ENCODE peak calls at places on chromosomes 12 and 14, in five cellular contexts. X is progenitor cell of endocrine pancreas; R is CD8-positive, alpha-beta T cell; D is astrocyte; A is body of pancreas. L is an unnamed sample.

GRCh38 chr14:106564058-106564643 is 1037.8 kb downstream of the TMEM121 start:
- DNase-seq in X (no peak), R (peak), D (no peak), A (peak), L (no peak)

GRCh38 chr12:118193958-118194357 is 58.0 kb downstream of the PEBP1 start:
- DNase-seq in X (no peak), R (no peak), D (no peak), A (no peak), L (no peak)

GRCh38 chr12:106254724-106255123 is 6.9 kb upstream of the CKAP4 start:
- DNase-seq in X (no peak), R (no peak), D (no peak), A (no peak), L (no peak)

GRCh38 chr12:84056-84455 is 17.5 kb downstream of the IQSEC3 start:
- DNase-seq in X (no peak), R (no peak), D (no peak), A (no peak), L (no peak)

GRCh38 chr12:104671407-104672095 is 214.8 kb downstream of the CHST11 start:
- DNase-seq in X (no peak), R (peak), D (peak), A (peak), L (peak)

GRCh38 chr14:23930742-23931141 is 22.8 kb upstream of the DHRS4 start:
- DNase-seq in X (no peak), R (no peak), D (peak), A (peak), L (no peak)

GRCh38 chr12:108360057-108360456 is 20.9 kb upstream of the CMKLR1 start:
- DNase-seq in X (no peak), R (no peak), D (no peak), A (no peak), L (no peak)

GRCh38 chr14:101733211-101733610 is 28.3 kb upstream of the PPP2R5C start:
- DNase-seq in X (no peak), R (no peak), D (peak), A (no peak), L (no peak)

GRCh38 chr14:102524451-102525212 is 15.1 kb upstream of the ANKRD9 start:
- DNase-seq in X (peak), R (peak), D (peak), A (peak), L (peak)

GRCh38 chr12:1591029-1591428 is 3.4 kb downstream of the FBXL14 start:
- DNase-seq in X (no peak), R (no peak), D (no peak), A (no peak), L (no peak)

GRCh38 chr14:100687386-100687785 is 39.3 kb upstream of the DLK1 start:
- DNase-seq in X (no peak), R (no peak), D (no peak), A (no peak), L (no peak)

GRCh38 chr14:34098045-34098984 is 147.4 kb upstream of the EGLN3 start:
- DNase-seq in X (no peak), R (no peak), D (peak), A (peak), L (no peak)

GRCh38 chr12:3328081-3328480 is 162.9 kb upstream of the PRMT8 start:
- DNase-seq in X (no peak), R (no peak), D (no peak), A (no peak), L (no peak)

GRCh38 chr14:62532186-62532585 is 513.1 kb downstream of the KCNH5 start:
- DNase-seq in X (no peak), R (no peak), D (peak), A (no peak), L (no peak)

DNA sequence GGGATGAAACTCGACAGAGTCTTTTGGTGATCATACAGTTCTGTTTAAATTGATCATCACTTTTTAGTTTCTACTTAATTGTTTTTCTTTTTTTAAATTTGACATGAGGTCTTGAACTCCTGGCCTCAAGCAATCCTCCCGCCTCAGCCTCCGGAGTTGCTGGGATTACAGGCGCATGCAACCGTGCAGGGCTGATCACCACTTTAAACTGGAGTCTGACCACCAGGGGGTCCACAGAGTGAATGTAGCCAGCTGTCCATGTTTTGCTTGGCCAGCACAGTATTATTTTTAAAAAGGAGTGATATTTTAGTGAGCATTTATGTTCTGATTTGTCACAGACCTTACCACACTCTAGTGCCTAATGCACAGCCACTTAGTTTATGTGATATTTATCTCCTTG is 10.7 kb downstream of the DAAM1 start:
- DNase-seq in X (no peak), R (no peak), D (no peak), A (no peak), L (no peak)
- TF ChIP-seq CTCF in X (peak), R (no peak), D (peak), A (no peak), L (no peak)

DNA sequence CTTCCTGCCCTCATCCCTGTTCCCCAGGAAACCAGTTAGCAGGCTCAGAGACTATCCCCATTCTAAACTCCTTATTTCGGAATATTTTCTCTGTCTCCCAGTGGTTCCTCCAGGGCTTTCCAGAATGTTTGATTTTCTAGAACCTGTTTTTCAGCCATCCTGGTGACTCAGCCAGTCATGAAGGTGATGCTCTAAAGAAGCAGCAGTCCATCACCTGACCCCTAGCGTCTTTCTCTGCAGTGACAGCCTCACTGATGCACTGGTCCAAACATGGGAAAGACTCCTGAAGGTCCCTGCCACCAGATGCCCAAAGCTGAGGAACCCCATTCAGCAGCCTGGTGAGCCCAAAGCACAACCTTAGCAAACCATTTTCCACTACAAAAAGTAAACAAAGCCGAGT is 212.6 kb downstream of the PHETA1 start:
- DNase-seq in X (no peak), R (no peak), D (no peak), A (no peak), L (no peak)
- TF ChIP-seq CTCF in X (no peak), R (no peak), D (no peak), A (no peak), L (no peak)

DNA sequence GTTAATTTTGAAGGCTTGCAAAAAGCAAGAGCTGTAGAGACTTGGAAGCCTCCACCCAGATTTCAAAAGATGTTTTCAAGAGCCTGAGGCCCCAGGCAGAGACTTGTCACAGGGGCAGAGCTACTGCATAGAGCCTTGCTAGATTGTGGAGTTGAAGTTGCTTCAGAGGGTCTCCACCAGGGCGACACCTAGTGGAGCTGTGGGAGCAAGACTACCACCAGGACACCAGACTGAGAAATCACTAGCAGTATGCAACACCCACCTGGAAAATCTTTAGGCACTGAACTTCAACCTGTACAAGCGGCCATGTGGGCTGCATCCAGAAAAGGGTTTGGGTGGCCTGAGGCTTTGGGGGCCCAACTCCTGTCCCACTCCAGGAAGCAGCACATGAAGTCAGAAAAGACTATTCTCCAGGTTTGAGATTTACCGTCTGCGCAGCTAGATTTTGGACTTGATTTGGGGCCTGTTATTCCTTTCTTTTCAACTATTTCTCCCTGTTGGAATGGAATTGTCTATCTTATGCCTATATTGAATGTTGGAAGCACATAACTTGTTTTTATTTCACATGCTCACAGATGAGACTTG is 508.5 kb downstream of the FLRT2 start:
- DNase-seq in X (peak), R (peak), D (peak), A (peak), L (no peak)
- TF ChIP-seq CTCF in X (peak), R (peak), D (peak), A (peak), L (peak)

DNA sequence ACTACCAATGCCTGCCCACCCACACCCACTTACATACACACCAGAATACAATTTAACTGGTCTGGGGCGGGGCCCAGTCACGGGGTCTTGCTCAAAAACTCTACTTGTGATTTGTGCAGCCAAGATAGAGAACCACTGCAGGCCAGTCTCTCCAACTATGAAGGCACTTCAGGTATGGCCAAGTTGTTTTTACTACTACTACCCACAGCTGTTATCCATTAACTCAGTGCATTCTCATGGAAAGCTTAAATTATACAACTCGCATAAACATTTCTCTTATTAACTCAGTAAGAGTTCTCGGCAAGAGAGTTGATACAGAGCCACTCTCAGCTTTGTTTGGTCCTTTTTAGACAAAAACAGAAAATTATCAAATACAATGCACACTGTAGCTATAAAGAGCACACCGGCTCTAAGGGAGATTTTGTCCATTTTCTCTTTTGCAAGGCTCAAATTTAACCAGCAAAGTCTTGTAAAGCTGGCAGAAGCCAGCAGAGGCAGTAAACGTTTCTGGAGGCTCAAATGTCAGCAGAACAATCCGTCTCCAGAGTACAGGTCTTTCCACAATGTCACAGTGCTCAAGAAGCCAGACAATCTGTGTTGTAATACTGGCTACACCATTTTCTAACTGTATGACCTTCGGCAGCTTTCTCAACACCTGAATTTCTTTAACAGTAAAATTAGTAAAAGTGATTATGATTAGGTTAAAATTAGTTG is 85.9 kb downstream of the PTGER2 start:
- DNase-seq in X (no peak), R (no peak), D (peak), A (no peak), L (no peak)
- TF ChIP-seq CTCF in X (peak), R (no peak), D (peak), A (no peak), L (no peak)

GRCh38 chr14:76056128-76056527 is 70.6 kb downstream of the IFT43 start:
- DNase-seq in X (no peak), R (no peak), D (no peak), A (no peak), L (no peak)
- TF ChIP-seq CTCF in X (peak), R (no peak), D (peak), A (no peak), L (peak)